ENCODE peak calls at places on chromosomes 12 and 14, in seven cellular contexts. K, I, L, Q, F, A and N are unnamed samples.
A peak's percentile ranks its signal among the peaks of the same experiment; 100 is the strongest.

GRCh38 chr12:121637231-121637914 is 11.0 kb downstream of the ORAI1 start:
- DNase-seq in K (no peak), I (no peak), L (peak; percentile 27), Q (peak; percentile 68), F (peak; percentile 31), A (no peak), N (no peak)

GRCh38 chr12:47377414-47378221 is 297.9 kb upstream of the AMIGO2 start:
- DNase-seq in K (peak; percentile 99), I (no peak), L (no peak), Q (no peak), F (no peak), A (peak; percentile 100), N (peak; percentile 96)

GRCh38 chr14:99187858-99188257 is 84.1 kb downstream of the BCL11B start:
- DNase-seq in K (no peak), I (no peak), L (no peak), Q (no peak), F (no peak), A (no peak), N (no peak)

GRCh38 chr14:35122696-35123387 is 490 bp downstream of the PRORP start:
- DNase-seq in K (peak; percentile 59), I (no peak), L (no peak), Q (no peak), F (no peak), A (peak; percentile 58), N (peak; percentile 27)

GRCh38 chr12:123271182-123271491 is 519 bp downstream of the CDK2AP1 start:
- DNase-seq in K (peak; percentile 58), I (peak; percentile 79), L (peak; percentile 56), Q (peak; percentile 91), F (peak; percentile 58), A (peak; percentile 52), N (peak; percentile 64)

GRCh38 chr14:106511411-106512198 is 985.2 kb downstream of the TMEM121 start:
- DNase-seq in K (no peak), I (no peak), L (no peak), Q (no peak), F (no peak), A (no peak), N (no peak)

GRCh38 chr14:22549981-22550670 is 38.9 kb downstream of the DAD1 start:
- DNase-seq in K (peak; percentile 82), I (no peak), L (no peak), Q (peak; percentile 53), F (no peak), A (no peak), N (no peak)

GRCh38 chr14:102926104-102926503 is 3.6 kb downstream of the AMN start:
- DNase-seq in K (no peak), I (no peak), L (no peak), Q (no peak), F (no peak), A (no peak), N (no peak)

GRCh38 chr12:110742718-110743570 is at the start of gene PPP1CC:
- DNase-seq in K (peak; percentile 93), I (peak; percentile 95), L (peak; percentile 79), Q (peak; percentile 95), F (peak; percentile 79), A (peak; percentile 93), N (peak; percentile 96)

GRCh38 chr12:81416571-81416970 is 338.7 kb downstream of the ACSS3 start:
- DNase-seq in K (no peak), I (no peak), L (no peak), Q (no peak), F (no peak), A (no peak), N (no peak)

GRCh38 chr12:63889236-63889635 is 44.7 kb downstream of the SRGAP1 start:
- DNase-seq in K (peak; percentile 80), I (no peak), L (no peak), Q (no peak), F (no peak), A (peak; percentile 72), N (peak; percentile 85)

GRCh38 chr12:30988086-30988485 is 61.5 kb downstream of the TSPAN11 start:
- DNase-seq in K (no peak), I (no peak), L (no peak), Q (no peak), F (no peak), A (no peak), N (no peak)